ENCODE peak calls at places on chromosomes 5 and 9, in nine cellular contexts. H is transverse colon; X is heart left ventricle; W is K562; U is kidney epithelial cell; G is cardiac fibroblast; A is fibroblast of lung; M is AG04450; Y is CD8-positive, alpha-beta T cell. L is an unnamed sample.

GRCh38 chr9:89463986-89464901 is 33.7 kb downstream of the SEMA4D start:
- DNase-seq in H (peak; percentile 76), G (no peak), A (no peak), X (no peak), W (no peak), Y (peak; percentile 87), M (no peak), U (no peak), L (peak; percentile 80)

GRCh38 chr9:118640836-118641557 is 728.2 kb downstream of the BRINP1 start:
- DNase-seq in W (no peak), M (no peak), A (no peak), X (no peak), Y (no peak), H (no peak), G (no peak), U (peak; percentile 9), L (no peak)

GRCh38 chr5:58259685-58260152 is 200.2 kb downstream of the PLK2 start:
- DNase-seq in M (peak; percentile 91), U (peak; percentile 97), X (no peak), H (no peak), W (no peak), G (peak; percentile 69), A (peak; percentile 58), Y (no peak), L (no peak)

GRCh38 chr9:35464056-35465025 is 25.6 kb upstream of the RUSC2 start:
- DNase-seq in Y (no peak), M (no peak), A (peak; percentile 88), X (no peak), U (no peak), H (no peak), W (no peak), G (peak; percentile 51), L (no peak)

GRCh38 chr9:87065981-87066380 is 118.7 kb upstream of the GAS1 start:
- DNase-seq in U (no peak), W (no peak), H (no peak), M (no peak), X (no peak), Y (no peak), G (peak; percentile 17), A (no peak), L (no peak)

GRCh38 chr9:112495614-112496013 is 9.0 kb downstream of the KIAA1958 start:
- DNase-seq in Y (no peak), X (no peak), M (no peak), A (no peak), U (no peak), H (no peak), G (no peak), W (no peak), L (no peak)

GRCh38 chr9:138025908-138026307 is 148.3 kb downstream of the CACNA1B start:
- DNase-seq in G (no peak), Y (no peak), U (no peak), M (no peak), H (no peak), A (no peak), W (no peak), X (no peak), L (no peak)

GRCh38 chr5:56247596-56247995 is 14.5 kb upstream of the ANKRD55 start:
- DNase-seq in Y (no peak), W (no peak), G (peak; percentile 78), X (no peak), U (no peak), A (peak; percentile 83), M (no peak), H (no peak), L (no peak)

GRCh38 chr9:4503103-4503502 is 12.8 kb downstream of the SLC1A1 start:
- DNase-seq in U (no peak), W (no peak), M (no peak), H (no peak), A (no peak), X (no peak), Y (no peak), G (no peak), L (no peak)

GRCh38 chr5:1772634-1773033 is 27.0 kb downstream of the MRPL36 start:
- DNase-seq in X (peak; percentile 20), W (no peak), M (peak; percentile 23), G (peak; percentile 72), A (peak; percentile 58), Y (no peak), H (no peak), U (no peak), L (no peak)

GRCh38 chr5:95644351-95645042 is 2.1 kb upstream of the RFESD start:
- DNase-seq in M (no peak), W (peak; percentile 51), Y (peak; percentile 56), G (peak; percentile 72), H (peak; percentile 63), A (peak; percentile 74), X (peak; percentile 31), U (no peak), L (no peak)

GRCh38 chr5:172896465-172896864 is 62.4 kb downstream of the ERGIC1 start:
- DNase-seq in Y (no peak), U (no peak), G (no peak), H (no peak), X (no peak), W (no peak), M (no peak), A (no peak), L (no peak)

GRCh38 chr5:172898513-172899369 is 60.5 kb upstream of the RPL26L1 start:
- DNase-seq in U (no peak), G (no peak), W (no peak), M (no peak), H (no peak), A (no peak), Y (no peak), X (no peak), L (no peak)

GRCh38 chr5:172895549-172895948 is 61.5 kb downstream of the ERGIC1 start:
- DNase-seq in H (no peak), A (no peak), X (no peak), M (no peak), G (no peak), W (no peak), Y (no peak), U (no peak), L (no peak)

GRCh38 chr5:172899436-172899835 is 59.8 kb upstream of the RPL26L1 start:
- DNase-seq in A (no peak), Y (no peak), U (no peak), W (no peak), G (no peak), M (no peak), H (no peak), X (no peak), L (no peak)

GRCh38 chr5:172897691-172898512 is 61.3 kb upstream of the RPL26L1 start:
- DNase-seq in Y (no peak), W (no peak), H (no peak), M (peak; percentile 83), G (peak; percentile 92), U (peak; percentile 69), X (no peak), A (peak; percentile 82), L (no peak)
- TF ChIP-seq CTCF in Y (no peak), W (no peak), H (no peak), M (no peak), G (peak; percentile 7), U (peak; percentile 5), X (no peak), A (peak; percentile 4), L (no peak)

GRCh38 chr9:114180701-114181582 is 25.6 kb downstream of the COL27A1 start:
- DNase-seq in M (no peak), U (no peak), A (peak; percentile 69), G (peak; percentile 79), H (no peak), W (no peak), X (peak; percentile 45), Y (no peak), L (no peak)

GRCh38 chr9:114177423-114178064 is 22.2 kb downstream of the COL27A1 start:
- DNase-seq in A (peak; percentile 62), M (no peak), G (peak; percentile 56), X (peak; percentile 23), Y (no peak), W (peak; percentile 28), H (no peak), U (no peak), L (no peak)

GRCh38 chr9:114179516-114179915 is 24.2 kb downstream of the COL27A1 start:
- DNase-seq in Y (no peak), U (no peak), G (no peak), W (no peak), M (no peak), A (no peak), X (no peak), H (no peak), L (no peak)

GRCh38 chr9:114178076-114178475 is 22.7 kb downstream of the COL27A1 start:
- DNase-seq in W (no peak), G (no peak), Y (no peak), H (no peak), U (no peak), A (no peak), M (no peak), X (peak; percentile 13), L (no peak)

DNA sequence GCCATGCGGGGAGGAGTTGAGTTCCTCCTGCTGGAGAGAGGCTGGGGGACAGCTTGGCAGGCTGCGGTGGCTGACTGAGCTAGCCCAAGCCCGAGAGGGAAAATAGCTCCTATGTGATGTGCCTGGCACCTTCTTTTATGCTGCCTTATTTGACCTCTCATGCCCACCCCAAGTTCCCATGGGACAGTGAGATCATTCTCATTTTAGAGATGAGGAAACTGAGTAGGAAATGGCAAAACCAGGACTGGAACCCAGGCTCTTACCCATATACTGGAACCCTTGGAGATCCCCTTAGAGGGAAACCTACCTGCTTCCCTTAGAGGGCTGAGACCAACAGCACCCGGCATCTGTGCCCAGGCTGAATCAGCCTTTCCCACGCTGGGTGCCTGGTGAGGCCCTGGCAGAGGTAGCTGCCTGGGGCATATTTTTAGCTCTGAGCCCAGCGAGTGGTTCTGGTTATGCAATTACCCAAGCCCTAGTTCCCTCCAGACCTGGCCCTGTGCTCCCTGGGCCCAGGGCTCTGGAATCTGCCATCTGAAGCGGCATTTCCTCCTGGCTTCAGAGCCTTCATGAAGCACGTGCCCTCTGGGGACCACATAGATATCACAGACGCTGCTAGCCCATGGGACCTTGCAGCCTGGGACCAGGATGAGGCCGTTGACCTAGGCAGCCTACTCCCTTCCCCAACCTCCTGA is 23.6 kb downstream of the COL27A1 start:
- DNase-seq in A (no peak), X (peak; percentile 82), U (no peak), W (no peak), M (no peak), Y (no peak), G (peak; percentile 41), H (no peak), L (no peak)
- H3K4me3 ChIP-seq in A (no peak overlapping the region), X (no peak overlapping the region), U (no peak overlapping the region), W (no peak overlapping the region), M (no peak overlapping the region), Y (no peak overlapping the region), G (no peak overlapping the region), H (no peak overlapping the region), L (no peak overlapping the region)

GRCh38 chr5:132190161-132190817 is 37.4 kb downstream of the P4HA2 start:
- DNase-seq in A (peak; percentile 81), W (peak; percentile 84), U (peak; percentile 23), X (no peak), M (peak; percentile 62), Y (no peak), G (peak; percentile 80), H (no peak), L (no peak)
- TF ChIP-seq CTCF in A (peak; percentile 93), W (peak; percentile 89), U (peak; percentile 91), X (peak; percentile 74), M (peak; percentile 95), Y (peak; percentile 52), G (peak; percentile 85), H (peak; percentile 64), L (peak; percentile 68)

DNA sequence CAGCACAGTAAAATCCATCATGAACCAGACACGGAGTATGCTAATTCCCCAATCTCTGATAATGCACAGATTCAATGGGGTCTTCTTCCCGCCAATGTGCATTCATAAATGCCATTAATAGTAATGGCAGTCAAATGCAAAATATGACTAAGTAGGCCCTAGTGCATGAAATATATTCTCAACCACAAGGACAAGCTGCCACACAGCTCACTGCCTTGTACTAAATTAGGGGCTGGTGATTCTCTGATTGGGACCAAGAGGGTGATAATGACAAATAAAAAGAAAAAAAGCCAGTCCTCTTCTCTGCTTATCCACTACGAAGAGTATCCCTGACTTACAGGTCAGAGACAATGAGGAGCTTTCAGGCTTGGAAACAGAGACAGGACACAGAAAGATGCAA is 148.3 kb downstream of the EBF1 start:
- DNase-seq in U (no peak), M (no peak), G (no peak), Y (no peak), A (no peak), H (no peak), X (no peak), W (no peak), L (no peak)
- H3K4me3 ChIP-seq in U (no peak overlapping the region), M (no peak overlapping the region), G (no peak overlapping the region), Y (no peak overlapping the region), A (no peak overlapping the region), H (no peak overlapping the region), X (no peak overlapping the region), W (no peak overlapping the region), L (no peak overlapping the region)

L was measured in GM12864.